ENCODE peak calls at places on chromosomes 16 and 17, in six cellular contexts. B is progenitor cell of endocrine pancreas, E is fibroblast of pulmonary artery, R is fibroblast of the aortic adventitia, D is cardiac fibroblast, P is OCI-LY7. A is an unnamed sample.
A peak's percentile ranks its signal among the peaks of the same experiment; 100 is the strongest.

GRCh38 chr16:84599528-84600202 is 18.2 kb downstream of the COTL1 start:
- DNase-seq in D (peak; percentile 91), P (peak; percentile 71), E (peak; percentile 93), B (no peak), R (peak; percentile 79), A (peak; percentile 68)

GRCh38 chr17:36755586-36755985 is 154.2 kb downstream of the MRM1 start:
- DNase-seq in D (peak; percentile 11), P (peak; percentile 13), B (no peak), R (no peak), E (peak; percentile 4), A (no peak)

GRCh38 chr17:4949321-4950074 is 1.2 kb upstream of the PFN1 start:
- DNase-seq in D (peak; percentile 71), B (peak; percentile 56), R (peak; percentile 69), E (peak; percentile 69), P (peak; percentile 93), A (peak; percentile 75)

GRCh38 chr16:84548971-84549844 is 44.7 kb upstream of the MEAK7 start:
- DNase-seq in P (no peak), R (no peak), B (no peak), D (no peak), E (no peak), A (no peak)

GRCh38 chr17:8503368-8503767 is 67.7 kb downstream of the NDEL1 start:
- DNase-seq in E (no peak), P (no peak), R (peak; percentile 12), B (no peak), D (no peak), A (no peak)

GRCh38 chr16:67326472-67327309 is at the start of the genes KCTD19 and LRRC36:
- DNase-seq in D (no peak), E (no peak), R (no peak), P (no peak), B (peak; percentile 94), A (peak; percentile 96)

GRCh38 chr17:12421077-12421476 is 244.6 kb upstream of the MYOCD start:
- DNase-seq in R (no peak), P (no peak), E (no peak), B (no peak), D (no peak), A (no peak)

GRCh38 chr16:3094289-3095027 is 4.6 kb downstream of the ZSCAN10 start:
- DNase-seq in R (peak; percentile 46), D (peak; percentile 62), B (no peak), P (peak; percentile 62), E (peak; percentile 69), A (no peak)

GRCh38 chr17:69943058-69943457 is 132.0 kb upstream of the KCNJ16 start:
- DNase-seq in R (no peak), E (no peak), B (no peak), D (no peak), P (no peak), A (no peak)

GRCh38 chr17:49913226-49914095 is 55.5 kb upstream of the DLX4 start:
- DNase-seq in P (no peak), R (peak; percentile 32), E (peak; percentile 12), B (no peak), D (peak; percentile 7), A (no peak)

GRCh38 chr16:53356478-53357207 is 77.6 kb upstream of the RBL2 start:
- DNase-seq in E (no peak), P (peak; percentile 17), B (no peak), D (no peak), R (no peak), A (no peak)

GRCh38 chr17:42408076-42408475 is 15.0 kb downstream of the CAVIN1 start:
- DNase-seq in P (no peak), D (peak; percentile 69), R (peak; percentile 64), E (peak; percentile 51), B (no peak), A (no peak)

GRCh38 chr17:11485802-11486421 is 112.4 kb upstream of the DNAH9 start:
- DNase-seq in R (no peak), B (no peak), D (no peak), P (no peak), E (no peak), A (no peak)

GRCh38 chr17:21127508-21128077 is 829 bp downstream of the DHRS7B start:
- DNase-seq in R (peak; percentile 26), P (no peak), D (peak; percentile 14), B (no peak), E (no peak), A (no peak)

GRCh38 chr17:47927821-47928400 is 13.5 kb upstream of the PNPO start:
- DNase-seq in R (no peak), B (no peak), E (no peak), D (no peak), P (no peak), A (no peak)

GRCh38 chr16:50677351-50677750 is 3.8 kb downstream of the SNX20 start:
- DNase-seq in D (no peak), R (no peak), B (no peak), P (no peak), E (no peak), A (no peak)

GRCh38 chr16:82043680-82044584 is 8.9 kb downstream of the HSD17B2 start:
- DNase-seq in B (no peak), D (peak; percentile 7), P (no peak), E (no peak), R (peak; percentile 68), A (no peak)

GRCh38 chr16:67982011-67982696 is 1.9 kb upstream of the DPEP3 start:
- DNase-seq in E (no peak), D (no peak), P (no peak), R (no peak), B (no peak), A (no peak)

GRCh38 chr16:69566437-69567030 is 768 bp downstream of the NFAT5 start:
- DNase-seq in P (peak; percentile 64), B (peak; percentile 19), R (peak; percentile 67), D (peak; percentile 74), E (peak; percentile 71), A (peak; percentile 61)

DNA sequence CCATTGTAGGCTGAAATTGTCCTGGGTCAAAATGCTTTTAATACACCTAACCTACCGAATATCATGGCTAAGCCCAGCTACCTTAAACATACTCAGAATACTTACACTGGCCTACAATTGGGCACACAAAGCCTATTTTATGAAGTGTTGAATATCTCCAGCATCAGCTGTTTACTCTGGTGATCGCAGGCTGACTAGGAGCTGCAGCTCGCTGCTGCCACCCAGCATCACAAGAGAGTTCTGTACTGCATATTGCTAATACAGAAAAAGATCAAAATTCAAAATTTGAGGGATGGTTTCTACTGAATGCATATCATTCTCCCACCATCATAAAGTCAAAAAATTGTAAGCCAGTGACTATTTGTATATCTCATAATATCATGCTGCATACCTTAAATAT is 55.3 kb downstream of the ULK2 start:
- DNase-seq in P (peak; percentile 25), E (peak; percentile 21), B (no peak), R (peak; percentile 5), D (peak; percentile 9), A (no peak)
- TF ChIP-seq CTCF in P (peak; percentile 71), E (peak; percentile 43), B (peak; percentile 14), R (peak; percentile 21), D (peak; percentile 28), A (no peak)

DNA sequence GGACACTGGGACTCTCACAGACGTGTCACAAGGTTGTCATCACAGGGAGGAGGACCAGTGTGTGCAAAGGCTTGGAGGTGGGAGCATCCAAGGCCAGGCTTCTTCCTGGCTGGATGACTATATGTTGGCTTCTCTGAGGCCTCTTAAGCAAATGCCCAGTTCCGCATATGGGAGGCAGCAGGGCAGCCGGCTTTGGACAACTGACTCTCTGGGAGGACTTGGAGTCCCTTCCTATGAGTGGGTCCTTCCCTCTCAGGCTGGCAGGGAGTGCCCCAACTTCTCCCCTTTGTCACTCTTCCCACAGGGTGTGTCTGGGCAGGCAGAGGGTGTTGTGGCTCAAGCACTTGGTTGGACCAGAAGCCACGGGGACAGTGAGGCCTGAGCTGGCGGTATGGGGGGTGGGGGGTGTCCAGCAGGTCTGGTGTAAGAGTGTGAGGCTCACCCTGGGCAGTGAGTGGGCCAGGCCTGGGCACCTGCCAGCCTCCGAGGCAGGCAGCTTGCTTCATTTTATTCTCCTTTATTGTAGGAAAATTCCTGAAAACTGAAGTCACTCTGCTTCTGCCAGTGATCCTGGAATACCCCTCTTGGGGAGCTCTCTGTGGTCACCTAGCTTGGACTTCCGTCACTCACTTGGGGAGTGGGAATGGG is 14.9 kb downstream of the ADGRG1 start:
- DNase-seq in R (peak; percentile 62), P (no peak), B (no peak), E (no peak), D (peak; percentile 45), A (no peak)
- TF ChIP-seq CTCF in R (no peak), P (no peak), B (no peak), E (no peak), D (no peak), A (no peak)

GRCh38 chr17:81393684-81394376 is 1.4 kb upstream of the BAHCC1 start:
- DNase-seq in D (peak; percentile 100), E (peak; percentile 100), P (peak; percentile 100), R (peak; percentile 100), B (peak; percentile 99), A (peak; percentile 100)
- TF ChIP-seq CTCF in D (no peak), E (peak; percentile 16), P (peak; percentile 40), R (peak; percentile 37), B (no peak), A (peak; percentile 36)

GRCh38 chr16:65180986-65181710 is 59.3 kb upstream of the CDH11 start:
- DNase-seq in D (peak; percentile 19), E (no peak), R (no peak), B (no peak), P (no peak), A (no peak)
- TF ChIP-seq CTCF in D (no peak), E (no peak), R (no peak), B (no peak), P (no peak), A (no peak)

GRCh38 chr17:3551189-3551588 is 6.4 kb downstream of the TRPV3 start:
- DNase-seq in R (no peak), E (no peak), B (no peak), D (no peak), P (no peak), A (no peak)
- TF ChIP-seq CTCF in R (no peak), E (peak; percentile 2), B (no peak), D (no peak), P (no peak), A (no peak)

DNA sequence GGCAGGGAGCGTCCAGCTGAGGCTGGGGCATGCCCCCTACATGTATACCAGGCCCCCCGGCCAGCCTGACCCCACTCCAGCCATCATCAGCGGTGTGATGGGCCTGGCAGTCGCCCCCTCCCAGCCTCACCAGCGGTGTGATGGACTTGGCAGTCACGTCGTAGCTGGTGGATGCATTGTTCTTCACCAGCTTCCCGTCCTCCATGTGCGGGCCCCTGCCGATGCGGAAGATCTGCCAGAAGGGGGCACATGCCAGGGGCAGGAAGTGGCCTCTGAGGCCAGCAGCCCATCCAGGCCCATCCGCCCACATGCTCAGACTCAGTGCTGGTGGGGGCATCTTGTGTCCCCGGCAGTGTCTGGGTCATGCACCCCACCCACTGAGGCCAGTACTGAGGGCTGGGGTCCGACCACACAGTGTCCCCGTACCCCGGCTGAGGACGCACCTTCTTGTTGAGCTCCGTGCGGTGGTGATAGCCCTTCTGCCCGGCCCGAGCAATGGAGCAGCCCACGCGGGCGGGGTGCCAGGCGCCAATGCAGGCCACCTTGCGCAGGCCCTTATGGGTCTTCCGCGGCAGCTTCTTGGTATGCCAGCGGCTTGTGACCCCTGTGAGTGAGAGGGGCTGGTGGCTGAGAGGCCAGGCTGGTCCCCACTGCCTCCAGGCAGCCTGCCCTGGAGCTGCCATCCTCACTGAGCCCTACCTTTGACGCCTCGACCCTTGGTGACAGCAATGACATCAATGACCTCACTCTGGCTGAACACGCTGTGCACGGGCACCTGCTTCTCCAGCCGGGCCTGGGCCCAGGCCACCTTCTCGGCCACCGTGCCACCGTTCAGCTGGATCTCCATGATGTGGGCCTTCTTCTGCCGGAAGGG is 3.7 kb upstream of the MSRB1 start:
- DNase-seq in B (no peak), R (no peak), E (no peak), P (no peak), D (no peak), A (no peak)
- TF ChIP-seq CTCF in B (no peak), R (no peak), E (no peak), P (no peak), D (no peak), A (no peak)

A was measured in nephron progenitor cell.